ENCODE peak calls at places on chromosomes 11 and 22, in nine cellular contexts. F is stomach, B is fibroblast of lung, A is thoracic aorta, U is epithelial cell of esophagus, X is nephron progenitor cell, Y is WTC11, S is GM12865, M is GM10248. Q is an unnamed sample.

GRCh38 chr11:11816511-11817319 is 25.1 kb upstream of the USP47 start:
- DNase-seq in F (no peak), B (peak; percentile 78), A (no peak), U (peak; percentile 80), X (no peak), Y (no peak), S (no peak), M (no peak), Q (no peak)

GRCh38 chr11:104451193-104451592 is 287.2 kb upstream of the PDGFD start:
- DNase-seq in F (no peak), B (no peak), A (no peak), U (peak; percentile 29), X (no peak), Y (no peak), S (no peak), M (no peak), Q (no peak)

GRCh38 chr22:46073683-46074504 is 76.4 kb upstream of the PPARA start:
- DNase-seq in F (peak; percentile 43), B (no peak), A (no peak), U (no peak), X (no peak), Y (peak; percentile 8), S (no peak), M (no peak), Q (no peak)

GRCh38 chr11:68312117-68312779 is at the start of gene LRP5:
- DNase-seq in F (no peak), B (no peak), A (no peak), U (peak; percentile 40), X (peak; percentile 70), Y (no peak), S (peak; percentile 40), M (peak; percentile 68), Q (peak; percentile 84)

GRCh38 chr22:38935023-38935422 is 22.4 kb upstream of the APOBEC3A start:
- DNase-seq in F (peak; percentile 100), B (no peak), A (no peak), U (peak; percentile 83), X (no peak), Y (no peak), S (no peak), M (no peak), Q (no peak)

GRCh38 chr11:3222941-3223905 is 4.6 kb upstream of the MRGPRG start:
- DNase-seq in F (peak; percentile 17), B (no peak), A (no peak), U (no peak), X (no peak), Y (no peak), S (no peak), M (no peak), Q (no peak)

GRCh38 chr22:19962246-19962908 is 20.8 kb upstream of the TXNRD2 start:
- DNase-seq in F (peak; percentile 90), B (peak; percentile 76), A (no peak), U (peak; percentile 93), X (peak; percentile 79), Y (peak; percentile 91), S (peak; percentile 80), M (peak; percentile 80), Q (peak; percentile 83)

GRCh38 chr11:115612331-115612730 is 108.1 kb upstream of the CADM1 start:
- DNase-seq in F (no peak), B (peak; percentile 19), A (no peak), U (no peak), X (no peak), Y (no peak), S (no peak), M (no peak), Q (no peak)

GRCh38 chr11:130328420-130328819 is 13.7 kb upstream of the ZBTB44 start:
- DNase-seq in F (no peak), B (no peak), A (no peak), U (no peak), X (no peak), Y (no peak), S (no peak), M (no peak), Q (no peak)

GRCh38 chr11:130325691-130326090 is 11.0 kb upstream of the ZBTB44 start:
- DNase-seq in F (no peak), B (no peak), A (no peak), U (no peak), X (no peak), Y (no peak), S (no peak), M (no peak), Q (no peak)

GRCh38 chr11:130322126-130322525 is 7.4 kb upstream of the ZBTB44 start:
- DNase-seq in F (no peak), B (no peak), A (no peak), U (no peak), X (no peak), Y (no peak), S (no peak), M (no peak), Q (no peak)

GRCh38 chr11:130323452-130324448 is 9.0 kb upstream of the ZBTB44 start:
- DNase-seq in F (no peak), B (peak; percentile 35), A (no peak), U (peak; percentile 45), X (no peak), Y (no peak), S (no peak), M (no peak), Q (no peak)

GRCh38 chr11:130327716-130328115 is 13.0 kb upstream of the ZBTB44 start:
- DNase-seq in F (no peak), B (no peak), A (no peak), U (peak; percentile 67), X (no peak), Y (no peak), S (no peak), M (no peak), Q (no peak)
- TF ChIP-seq CTCF in F (no peak), B (no peak), A (no peak), U (no peak), X (no peak), Y (no peak), S (no peak), M (no peak), Q (no peak)

DNA sequence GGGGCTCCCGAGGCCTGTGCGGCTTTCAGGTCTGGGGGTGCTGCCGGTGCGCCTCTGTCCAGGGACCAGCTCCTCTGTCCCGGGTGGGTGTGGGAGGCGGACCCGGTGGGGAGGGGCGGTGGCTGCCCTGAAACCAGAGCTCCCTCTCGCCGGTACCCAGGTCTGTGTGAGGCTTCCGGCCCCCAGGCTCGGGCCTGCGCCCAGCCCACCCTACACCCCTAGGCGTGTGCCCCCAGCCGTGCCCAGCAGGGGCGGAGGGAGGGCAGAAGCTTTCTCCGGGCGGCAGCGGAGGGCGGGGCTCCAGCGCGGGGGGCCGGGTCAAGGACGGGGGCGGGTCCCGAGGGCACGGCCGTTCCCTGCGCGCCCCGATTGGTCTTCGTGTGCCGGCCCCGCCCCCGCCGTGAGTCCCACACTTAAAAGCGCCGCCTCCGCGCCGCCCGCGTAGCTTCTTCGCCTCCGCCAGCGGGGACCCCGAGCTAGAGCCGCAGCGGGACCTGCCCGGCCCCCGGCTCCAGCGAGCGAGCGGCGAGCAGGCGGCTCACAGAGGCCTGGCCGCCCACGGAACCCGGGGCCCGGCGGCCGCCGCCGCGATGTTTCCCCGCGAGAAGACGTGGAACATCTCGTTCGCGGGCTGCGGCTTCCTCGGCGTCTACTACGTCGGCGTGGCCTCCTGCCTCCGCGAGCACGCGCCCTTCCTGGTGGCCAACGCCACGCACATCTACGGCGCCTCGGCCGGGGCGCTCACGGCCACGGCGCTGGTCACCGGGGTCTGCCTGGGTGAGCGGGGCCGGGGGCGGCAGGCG is 616 bp downstream of the PNPLA2 start:
- DNase-seq in F (peak; percentile 96), B (peak; percentile 80), A (peak; percentile 70), U (peak; percentile 92), X (peak; percentile 97), Y (peak; percentile 93), S (peak; percentile 94), M (peak; percentile 94), Q (peak; percentile 97)
- TF ChIP-seq CTCF in F (peak; percentile 42), B (no peak), A (peak; percentile 63), U (no peak), X (no peak), Y (no peak), S (no peak), M (no peak), Q (no peak)

GRCh38 chr22:32132783-32133182 is 26.3 kb downstream of the C22orf42 start:
- DNase-seq in F (no peak), B (no peak), A (no peak), U (no peak), X (no peak), Y (no peak), S (no peak), M (no peak), Q (no peak)

GRCh38 chr22:32123657-32124056 is 35.4 kb downstream of the C22orf42 start:
- DNase-seq in F (no peak), B (no peak), A (no peak), U (no peak), X (peak; percentile 18), Y (peak; percentile 69), S (no peak), M (no peak), Q (no peak)

GRCh38 chr22:32132126-32132525 is 27.0 kb downstream of the C22orf42 start:
- DNase-seq in F (no peak), B (no peak), A (no peak), U (no peak), X (no peak), Y (no peak), S (no peak), M (no peak), Q (no peak)

GRCh38 chr22:32130464-32130863 is 28.6 kb downstream of the C22orf42 start:
- DNase-seq in F (no peak), B (no peak), A (no peak), U (no peak), X (no peak), Y (no peak), S (no peak), M (no peak), Q (no peak)

GRCh38 chr22:32127904-32128303 is 31.2 kb downstream of the C22orf42 start:
- DNase-seq in F (no peak), B (no peak), A (no peak), U (no peak), X (no peak), Y (peak; percentile 74), S (no peak), M (no peak), Q (no peak)
- TF ChIP-seq CTCF in F (no peak), B (no peak), A (no peak), U (no peak), X (peak; percentile 21), Y (peak; percentile 43), S (no peak), M (no peak), Q (no peak)

DNA sequence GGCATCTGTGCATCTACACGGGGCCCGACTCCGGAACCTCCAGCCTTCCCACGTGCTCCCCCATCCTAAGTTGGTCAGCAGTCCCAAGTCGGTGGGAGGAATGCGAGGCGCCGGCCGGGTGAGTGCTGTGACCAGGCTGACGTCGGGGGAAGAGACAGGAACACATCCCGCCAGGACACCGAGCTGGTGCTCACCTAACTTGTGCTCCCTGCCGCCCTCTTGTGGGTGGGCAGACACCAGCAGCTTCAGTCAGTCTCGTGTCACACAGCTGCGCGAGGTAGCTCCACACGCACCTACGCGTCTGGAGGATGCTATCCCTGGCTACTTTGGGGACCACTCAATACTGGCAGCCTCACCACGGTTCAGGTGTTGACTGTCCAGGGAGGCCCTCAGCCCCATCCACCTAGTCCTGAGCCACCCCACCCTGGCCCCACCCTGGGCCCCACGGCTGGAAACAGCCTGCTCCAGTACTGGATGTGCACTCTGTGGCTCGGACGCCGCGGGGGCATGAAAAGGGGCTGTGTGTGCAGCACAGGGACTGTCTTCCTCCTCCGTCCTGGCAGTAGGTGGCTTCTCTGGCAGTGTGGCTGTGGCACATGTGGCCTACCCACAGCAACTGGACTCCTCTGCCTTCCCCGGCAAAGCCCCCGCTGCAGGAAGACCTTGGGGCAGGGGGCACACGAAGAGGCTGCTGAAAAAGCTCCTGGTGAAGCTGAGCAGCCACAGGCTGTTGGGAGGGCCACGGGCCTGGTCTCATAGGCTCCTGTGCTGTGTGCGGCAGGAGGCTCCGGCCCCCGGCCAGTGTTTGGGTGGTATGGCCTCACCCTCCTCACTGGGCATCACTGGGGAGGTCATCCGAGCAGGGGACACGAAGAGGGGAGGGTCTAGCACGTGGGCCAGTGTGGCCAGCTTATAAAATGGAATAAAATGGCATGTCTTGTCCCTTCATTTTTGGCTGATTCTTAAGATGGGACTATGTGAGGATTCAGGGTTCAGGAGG is 11.2 kb upstream of the BID start:
- DNase-seq in F (peak; percentile 79), B (peak; percentile 22), A (no peak), U (peak; percentile 68), X (peak; percentile 39), Y (peak; percentile 95), S (peak; percentile 76), M (no peak), Q (no peak)
- TF ChIP-seq CTCF in F (peak; percentile 66), B (peak; percentile 58), A (peak; percentile 32), U (peak; percentile 73), X (peak; percentile 11), Y (peak; percentile 65), S (peak; percentile 75), M (peak; percentile 81), Q (peak; percentile 23)

Q was measured in GM20000.